ENCODE peak calls at places on chromosome 13, in eight cellular contexts. C is RWPE1; W is mesothelial cell of epicardium; L is HFFc6; B is cardiac fibroblast; F is AG09309; Q is CD8-positive, alpha-beta T cell; R is dorsolateral prefrontal cortex. U is an unnamed sample.

GRCh38 chr13:52599037-52599852 is 43.0 kb upstream of the HNRNPA1L2 start:
- DNase-seq in C (peak; percentile 37), W (no peak), L (peak; percentile 41), B (peak; percentile 63), F (no peak), Q (no peak), R (no peak), U (no peak)

GRCh38 chr13:88628882-88629281 is 957.7 kb downstream of the SLITRK5 start:
- DNase-seq in C (no peak), W (no peak), L (no peak), B (no peak), F (no peak), Q (no peak), R (no peak), U (no peak)

GRCh38 chr13:49062297-49062896 is 86.7 kb downstream of the FNDC3A start:
- DNase-seq in C (no peak), W (no peak), L (peak; percentile 28), B (no peak), F (no peak), Q (no peak), R (no peak), U (no peak)

GRCh38 chr13:40016953-40017660 is 361.6 kb downstream of the COG6 start:
- DNase-seq in C (no peak), W (no peak), L (no peak), B (no peak), F (no peak), Q (no peak), R (no peak), U (no peak)

GRCh38 chr13:22278336-22278929 is 607.6 kb downstream of the FGF9 start:
- DNase-seq in C (peak; percentile 2), W (no peak), L (no peak), B (peak; percentile 2), F (no peak), Q (peak; percentile 53), R (no peak), U (no peak)

GRCh38 chr13:100811906-100812305 is 137.3 kb upstream of the TMTC4 start:
- DNase-seq in C (no peak), W (no peak), L (no peak), B (no peak), F (no peak), Q (no peak), R (no peak), U (no peak)

GRCh38 chr13:29849071-29849541 is 1.3 kb downstream of the UBL3 start:
- DNase-seq in C (no peak), W (no peak), L (no peak), B (peak; percentile 22), F (no peak), Q (no peak), R (no peak), U (no peak)

GRCh38 chr13:100658363-100658762 is 16.2 kb downstream of the TMTC4 start:
- DNase-seq in C (no peak), W (no peak), L (no peak), B (no peak), F (no peak), Q (no peak), R (no peak), U (no peak)

GRCh38 chr13:68748038-68748437 is 1359.6 kb upstream of the ATXN8OS start:
- DNase-seq in C (no peak), W (no peak), L (no peak), B (no peak), F (no peak), Q (no peak), R (no peak), U (no peak)

GRCh38 chr13:33279898-33280549 is 5.5 kb downstream of the STARD13 start:
- DNase-seq in C (peak; percentile 73), W (no peak), L (peak; percentile 70), B (peak; percentile 64), F (no peak), Q (no peak), R (no peak), U (no peak)

GRCh38 chr13:57632276-57633140 is 964 bp downstream of the PCDH17 start:
- DNase-seq in C (no peak), W (peak; percentile 19), L (no peak), B (peak; percentile 1), F (no peak), Q (no peak), R (no peak), U (no peak)

GRCh38 chr13:53201454-53202225 is 173.0 kb downstream of the OLFM4 start:
- DNase-seq in C (peak; percentile 9), W (no peak), L (no peak), B (no peak), F (no peak), Q (no peak), R (peak; percentile 56), U (no peak)

GRCh38 chr13:93861818-93862217 is 617.7 kb downstream of the DCT start:
- DNase-seq in C (no peak), W (no peak), L (peak; percentile 66), B (peak; percentile 87), F (peak; percentile 32), Q (no peak), R (no peak), U (no peak)

GRCh38 chr13:65460136-65460535 is 1770.0 kb downstream of the PCDH9 start:
- DNase-seq in C (no peak), W (no peak), L (peak; percentile 10), B (no peak), F (no peak), Q (no peak), R (no peak), U (no peak)

DNA sequence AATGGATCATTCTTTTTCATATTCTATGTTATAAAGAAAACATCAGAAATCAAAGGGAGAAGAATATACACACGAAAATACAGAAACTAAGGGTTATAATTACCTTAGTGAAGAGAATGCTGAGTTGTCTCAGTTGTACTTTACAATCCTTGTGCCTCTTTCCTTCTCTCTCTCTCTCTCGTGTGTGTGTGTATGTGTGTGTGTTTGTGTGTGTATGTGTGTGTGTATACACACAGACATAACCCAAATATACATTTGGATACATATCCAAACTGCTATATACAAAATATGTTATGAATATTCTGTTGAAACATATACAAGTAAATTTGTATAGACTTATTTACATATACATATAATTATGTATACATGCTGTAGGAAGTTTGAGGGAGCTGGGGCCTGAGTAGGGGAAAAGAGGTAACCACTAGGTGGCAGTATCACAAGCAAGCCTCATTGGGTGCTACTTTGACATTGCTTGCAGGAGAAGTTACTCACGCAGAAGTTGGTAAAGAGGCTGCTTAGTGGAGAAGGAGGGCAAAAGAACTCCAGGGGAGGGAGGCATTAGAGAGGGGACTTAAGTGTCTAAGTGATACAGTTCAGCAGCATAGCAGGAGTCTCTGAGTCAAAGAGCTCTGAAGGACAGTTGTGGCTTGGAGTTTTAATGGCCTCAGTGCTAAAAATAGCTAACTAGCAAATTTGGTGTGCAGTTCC is 465.1 kb upstream of the PCDH20 start:
- DNase-seq in C (no peak), W (no peak), L (no peak), B (peak; percentile 16), F (no peak), Q (no peak), R (no peak), U (no peak)
- TF ChIP-seq CTCF in C (peak; percentile 42), W (peak; percentile 41), L (peak; percentile 45), B (peak; percentile 39), F (peak; percentile 9), Q (no peak), R (peak; percentile 28), U (peak; percentile 56)

GRCh38 chr13:20703785-20704458 is 423 bp downstream of the IL17D start:
- DNase-seq in C (peak; percentile 88), W (peak; percentile 74), L (peak; percentile 72), B (peak; percentile 82), F (no peak), Q (peak; percentile 72), R (peak; percentile 84), U (peak; percentile 91)

GRCh38 chr13:20702530-20702929 is 969 bp upstream of the IL17D start:
- DNase-seq in C (no peak), W (no peak), L (no peak), B (no peak), F (no peak), Q (no peak), R (no peak), U (no peak)

GRCh38 chr13:20704459-20705069 is 1.1 kb downstream of the IL17D start:
- DNase-seq in C (no peak), W (no peak), L (no peak), B (no peak), F (no peak), Q (no peak), R (no peak), U (no peak)

GRCh38 chr13:20700288-20700687 is 3.2 kb upstream of the IL17D start:
- DNase-seq in C (no peak), W (no peak), L (no peak), B (no peak), F (no peak), Q (no peak), R (no peak), U (no peak)

GRCh38 chr13:20702945-20703784 is at the start of gene IL17D:
- DNase-seq in C (peak; percentile 32), W (no peak), L (no peak), B (no peak), F (no peak), Q (peak; percentile 3), R (peak; percentile 67), U (no peak)
- TF ChIP-seq CTCF in C (no peak), W (no peak), L (peak; percentile 35), B (no peak), F (no peak), Q (no peak), R (no peak), U (peak; percentile 14)

GRCh38 chr13:44267203-44267602 is 106.4 kb upstream of the SERP2 start:
- DNase-seq in C (no peak), W (no peak), L (no peak), B (no peak), F (no peak), Q (no peak), R (no peak), U (no peak)

GRCh38 chr13:44267966-44268365 is 105.7 kb upstream of the SERP2 start:
- DNase-seq in C (peak; percentile 80), W (no peak), L (peak; percentile 32), B (peak; percentile 91), F (peak; percentile 88), Q (no peak), R (no peak), U (no peak)

GRCh38 chr13:44268965-44269364 is 104.7 kb upstream of the SERP2 start:
- DNase-seq in C (no peak), W (no peak), L (no peak), B (no peak), F (no peak), Q (no peak), R (no peak), U (no peak)

GRCh38 chr13:44266305-44266704 is 107.3 kb upstream of the SERP2 start:
- DNase-seq in C (no peak), W (no peak), L (no peak), B (no peak), F (no peak), Q (no peak), R (no peak), U (no peak)

GRCh38 chr13:44266772-44267171 is 106.9 kb upstream of the SERP2 start:
- DNase-seq in C (no peak), W (no peak), L (no peak), B (no peak), F (no peak), Q (no peak), R (no peak), U (no peak)
- TF ChIP-seq CTCF in C (no peak), W (no peak), L (no peak), B (no peak), F (no peak), Q (no peak), R (no peak), U (no peak)

DNA sequence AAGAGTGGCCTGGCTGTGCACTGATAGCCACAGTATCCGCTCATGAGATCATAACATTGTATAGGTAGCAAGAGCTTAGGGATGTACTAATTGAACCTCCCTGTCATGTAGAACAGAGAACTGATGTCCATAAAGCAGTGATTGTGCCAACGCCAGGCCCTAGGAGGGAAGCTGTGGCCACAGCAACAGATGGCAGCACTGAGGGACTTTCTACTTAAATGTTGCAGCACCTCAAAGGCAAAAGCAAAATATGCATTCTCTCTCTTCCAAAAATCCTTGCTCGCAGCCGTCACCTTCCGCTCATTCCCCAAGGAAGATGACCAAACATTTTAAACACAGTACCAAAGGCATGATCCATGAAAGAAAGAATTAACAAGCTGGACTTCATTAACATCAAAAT is 32.3 kb downstream of the COL4A1 start:
- DNase-seq in C (no peak), W (no peak), L (no peak), B (peak; percentile 32), F (no peak), Q (no peak), R (no peak), U (peak; percentile 48)
- TF ChIP-seq CTCF in C (no peak), W (no peak), L (peak; percentile 49), B (peak; percentile 36), F (peak; percentile 45), Q (no peak), R (no peak), U (peak; percentile 48)

U was measured in osteocyte.